ENCODE peak calls at places on chromosome 1, in six cellular contexts. Z is GF-D8, U is T-cell, E is A172, K is T1000, D is heart right ventricle. T is an unnamed sample.

GRCh38 chr1:189220750-189221149 is 1256.9 kb downstream of the BRINP3 start:
- DNase-seq in Z (no peak), K (no peak), E (no peak), U (no peak), D (no peak), T (no peak)

GRCh38 chr1:197144570-197145325 is 1.7 kb downstream of the ASPM start:
- DNase-seq in Z (no peak), U (no peak), K (no peak), D (no peak), E (peak), T (peak)

GRCh38 chr1:211606914-211607751 is 28.2 kb upstream of the SLC30A1 start:
- DNase-seq in U (peak), K (no peak), Z (peak), D (no peak), E (no peak), T (peak)

GRCh38 chr1:175385316-175385715 is 192.7 kb upstream of the KIAA0040 start:
- DNase-seq in Z (no peak), D (no peak), K (no peak), E (no peak), U (no peak), T (peak)

GRCh38 chr1:164786980-164787833 is 228.2 kb downstream of the PBX1 start:
- DNase-seq in Z (no peak), K (peak), E (peak), U (peak), D (peak), T (peak)

GRCh38 chr1:32953495-32953894 is 11.1 kb downstream of the RNF19B start:
- DNase-seq in E (peak), Z (no peak), D (no peak), K (no peak), U (no peak), T (peak)

GRCh38 chr1:65267291-65268087 is 41.9 kb upstream of the DNAJC6 start:
- DNase-seq in D (no peak), U (no peak), K (no peak), Z (no peak), E (no peak), T (no peak)

GRCh38 chr1:180156631-180157091 is 2.0 kb downstream of the QSOX1 start:
- DNase-seq in U (no peak), K (no peak), Z (peak), D (no peak), E (no peak), T (peak)

GRCh38 chr1:56444960-56445646 is 134.3 kb downstream of the PLPP3 start:
- DNase-seq in U (no peak), Z (no peak), E (no peak), D (no peak), K (no peak), T (no peak)

GRCh38 chr1:159826436-159827101 is at the start of gene SLAMF8:
- DNase-seq in D (peak), U (peak), K (no peak), E (no peak), Z (peak), T (no peak)

GRCh38 chr1:17829579-17829978 is 74.4 kb downstream of the ACTL8 start:
- DNase-seq in Z (no peak), K (no peak), U (no peak), D (peak), E (no peak), T (no peak)

GRCh38 chr1:147177611-147178370 is 5.5 kb upstream of the PRKAB2 start:
- DNase-seq in K (no peak), E (no peak), U (no peak), D (no peak), Z (no peak), T (peak)

T was measured in M059J.